ENCODE peak calls at places on chromosomes 7 and 10, in four cellular contexts. One of them, this sample, is unnamed.

GRCh38 chr7:78284945-78285344 is 486.4 kb downstream of the PHTF2 start:
- ATAC-seq in body of pancreas: no peak
- ATAC-seq in gastrocnemius medialis: no peak
- ATAC-seq in upper lobe of left lung: no peak
- ATAC-seq in this sample: no peak

GRCh38 chr7:28893888-28894287 is 64.2 kb downstream of the TRIL start:
- ATAC-seq in body of pancreas: no peak
- ATAC-seq in gastrocnemius medialis: no peak
- ATAC-seq in upper lobe of left lung: no peak
- ATAC-seq in this sample: no peak

GRCh38 chr7:154442939-154443338 is 390.7 kb downstream of the DPP6 start:
- ATAC-seq in body of pancreas: no peak
- ATAC-seq in gastrocnemius medialis: peak; percentile 69
- ATAC-seq in upper lobe of left lung: peak; percentile 63
- ATAC-seq in this sample: no peak

GRCh38 chr10:649798-650690 is 39.4 kb downstream of the DIP2C start:
- ATAC-seq in body of pancreas: peak; percentile 91
- ATAC-seq in gastrocnemius medialis: peak; percentile 40
- ATAC-seq in upper lobe of left lung: peak; percentile 50
- ATAC-seq in this sample: peak; percentile 85

GRCh38 chr7:46651561-46652088 is 730.6 kb upstream of the IGFBP3 start:
- ATAC-seq in body of pancreas: peak; percentile 68
- ATAC-seq in gastrocnemius medialis: no peak
- ATAC-seq in upper lobe of left lung: peak; percentile 34
- ATAC-seq in this sample: no peak

GRCh38 chr7:23002698-23003097 is 11.2 kb downstream of the HYCC1 start:
- ATAC-seq in body of pancreas: no peak
- ATAC-seq in gastrocnemius medialis: no peak
- ATAC-seq in upper lobe of left lung: no peak
- ATAC-seq in this sample: no peak

GRCh38 chr7:33946094-33946699 is 40.9 kb downstream of the BMPER start:
- ATAC-seq in body of pancreas: no peak
- ATAC-seq in gastrocnemius medialis: no peak
- ATAC-seq in upper lobe of left lung: no peak
- ATAC-seq in this sample: no peak

GRCh38 chr10:80530251-80530650 is 7.5 kb upstream of the SH2D4B start:
- ATAC-seq in body of pancreas: peak; percentile 57
- ATAC-seq in gastrocnemius medialis: no peak
- ATAC-seq in upper lobe of left lung: peak; percentile 58
- ATAC-seq in this sample: no peak

GRCh38 chr10:117541909-117542705 is 439 bp upstream of the EMX2 start:
- ATAC-seq in body of pancreas: no peak
- ATAC-seq in gastrocnemius medialis: peak; percentile 74
- ATAC-seq in upper lobe of left lung: no peak
- ATAC-seq in this sample: peak; percentile 50

GRCh38 chr10:11344081-11344480 is 267.4 kb downstream of the USP6NL start:
- ATAC-seq in body of pancreas: no peak
- ATAC-seq in gastrocnemius medialis: no peak
- ATAC-seq in upper lobe of left lung: no peak
- ATAC-seq in this sample: no peak

GRCh38 chr10:57844387-57844998 is 423.2 kb downstream of the IPMK start:
- ATAC-seq in body of pancreas: no peak
- ATAC-seq in gastrocnemius medialis: no peak
- ATAC-seq in upper lobe of left lung: peak; percentile 62
- ATAC-seq in this sample: no peak

GRCh38 chr7:139897422-139898085 is 68.5 kb downstream of the TBXAS1 start:
- ATAC-seq in body of pancreas: no peak
- ATAC-seq in gastrocnemius medialis: no peak
- ATAC-seq in upper lobe of left lung: no peak
- ATAC-seq in this sample: no peak

GRCh38 chr10:110528224-110528997 is 30.7 kb downstream of the DUSP5 start:
- ATAC-seq in body of pancreas: no peak
- ATAC-seq in gastrocnemius medialis: no peak
- ATAC-seq in upper lobe of left lung: no peak
- ATAC-seq in this sample: no peak

GRCh38 chr7:1486571-1486970 is 17.6 kb downstream of the INTS1 start:
- ATAC-seq in body of pancreas: no peak
- ATAC-seq in gastrocnemius medialis: no peak
- ATAC-seq in upper lobe of left lung: no peak
- ATAC-seq in this sample: no peak

GRCh38 chr7:79806161-79806734 is 328.4 kb upstream of the GNAI1 start:
- ATAC-seq in body of pancreas: no peak
- ATAC-seq in gastrocnemius medialis: no peak
- ATAC-seq in upper lobe of left lung: no peak
- ATAC-seq in this sample: no peak

GRCh38 chr7:2567663-2568238 is 9.0 kb downstream of the IQCE start:
- ATAC-seq in body of pancreas: no peak
- ATAC-seq in gastrocnemius medialis: peak; percentile 39
- ATAC-seq in upper lobe of left lung: no peak
- ATAC-seq in this sample: peak; percentile 61

GRCh38 chr7:116368960-116369359 is 130.6 kb upstream of the CAV2 start:
- ATAC-seq in body of pancreas: no peak
- ATAC-seq in gastrocnemius medialis: no peak
- ATAC-seq in upper lobe of left lung: no peak
- ATAC-seq in this sample: no peak

GRCh38 chr10:114925675-114926204 is 12.3 kb upstream of the TRUB1 start:
- ATAC-seq in body of pancreas: no peak
- ATAC-seq in gastrocnemius medialis: no peak
- ATAC-seq in upper lobe of left lung: no peak
- ATAC-seq in this sample: no peak

GRCh38 chr10:77563638-77564270 is 73.9 kb downstream of the KCNMA1 start:
- ATAC-seq in body of pancreas: peak; percentile 27
- ATAC-seq in gastrocnemius medialis: no peak
- ATAC-seq in upper lobe of left lung: no peak
- ATAC-seq in this sample: no peak

GRCh38 chr10:114684085-114684821 is 26.2 kb upstream of the ABLIM1 start:
- ATAC-seq in body of pancreas: peak; percentile 58
- ATAC-seq in gastrocnemius medialis: no peak
- ATAC-seq in upper lobe of left lung: peak; percentile 84
- ATAC-seq in this sample: peak; percentile 67

GRCh38 chr10:132335189-132336063 is 3.4 kb downstream of the LRRC27 start:
- ATAC-seq in body of pancreas: no peak
- ATAC-seq in gastrocnemius medialis: no peak
- ATAC-seq in upper lobe of left lung: peak; percentile 93
- ATAC-seq in this sample: peak; percentile 16

GRCh38 chr7:48441848-48442492 is 270.7 kb downstream of the ABCA13 start:
- ATAC-seq in body of pancreas: no peak
- ATAC-seq in gastrocnemius medialis: no peak
- ATAC-seq in upper lobe of left lung: no peak
- ATAC-seq in this sample: no peak

GRCh38 chr7:141263983-141264382 is 190.1 kb downstream of the TMEM178B start:
- ATAC-seq in body of pancreas: no peak
- ATAC-seq in gastrocnemius medialis: no peak
- ATAC-seq in upper lobe of left lung: no peak
- ATAC-seq in this sample: no peak

GRCh38 chr7:151059362-151060112 is at the start of gene SLC4A2:
- ATAC-seq in body of pancreas: peak; percentile 39
- ATAC-seq in gastrocnemius medialis: peak; percentile 49
- ATAC-seq in upper lobe of left lung: peak; percentile 31
- ATAC-seq in this sample: peak; percentile 46

GRCh38 chr7:106793015-106793651 is 71.9 kb upstream of the PIK3CG start:
- ATAC-seq in body of pancreas: no peak
- ATAC-seq in gastrocnemius medialis: no peak
- ATAC-seq in upper lobe of left lung: no peak
- ATAC-seq in this sample: no peak

GRCh38 chr10:68087338-68088029 is 12.4 kb upstream of the HERC4 start:
- ATAC-seq in body of pancreas: no peak
- ATAC-seq in gastrocnemius medialis: peak; percentile 97
- ATAC-seq in upper lobe of left lung: no peak
- ATAC-seq in this sample: no peak

GRCh38 chr7:31488562-31489203 is 25.2 kb upstream of the ITPRID1 start:
- ATAC-seq in body of pancreas: no peak
- ATAC-seq in gastrocnemius medialis: no peak
- ATAC-seq in upper lobe of left lung: no peak
- ATAC-seq in this sample: no peak

GRCh38 chr10:34094961-34095360 is 720.1 kb downstream of the PARD3 start:
- ATAC-seq in body of pancreas: no peak
- ATAC-seq in gastrocnemius medialis: no peak
- ATAC-seq in upper lobe of left lung: no peak
- ATAC-seq in this sample: no peak

GRCh38 chr7:93374345-93374940 is 142.3 kb downstream of the VPS50 start:
- ATAC-seq in body of pancreas: peak; percentile 55
- ATAC-seq in gastrocnemius medialis: no peak
- ATAC-seq in upper lobe of left lung: no peak
- ATAC-seq in this sample: no peak

GRCh38 chr7:80842479-80842797 is 76.4 kb downstream of the SEMA3C start:
- ATAC-seq in body of pancreas: no peak
- ATAC-seq in gastrocnemius medialis: no peak
- ATAC-seq in upper lobe of left lung: no peak
- ATAC-seq in this sample: no peak

GRCh38 chr10:80104066-80104926 is 25.8 kb downstream of the TMEM254 start:
- ATAC-seq in body of pancreas: peak; percentile 58
- ATAC-seq in gastrocnemius medialis: peak; percentile 42
- ATAC-seq in upper lobe of left lung: peak; percentile 83
- ATAC-seq in this sample: peak; percentile 88

GRCh38 chr10:86899670-86900276 is 57.6 kb downstream of the MMRN2 start:
- ATAC-seq in body of pancreas: peak; percentile 64
- ATAC-seq in gastrocnemius medialis: peak; percentile 80
- ATAC-seq in upper lobe of left lung: peak; percentile 79
- ATAC-seq in this sample: no peak

GRCh38 chr10:60799971-60800370 is 21.7 kb downstream of the CDK1 start:
- ATAC-seq in body of pancreas: no peak
- ATAC-seq in gastrocnemius medialis: no peak
- ATAC-seq in upper lobe of left lung: no peak
- ATAC-seq in this sample: no peak

GRCh38 chr7:102840404-102840803 is 72.4 kb upstream of the LRRC17 start:
- ATAC-seq in body of pancreas: no peak
- ATAC-seq in gastrocnemius medialis: no peak
- ATAC-seq in upper lobe of left lung: no peak
- ATAC-seq in this sample: no peak

GRCh38 chr10:89102710-89103109 is 104.4 kb downstream of the CH25H start:
- ATAC-seq in body of pancreas: no peak
- ATAC-seq in gastrocnemius medialis: no peak
- ATAC-seq in upper lobe of left lung: no peak
- ATAC-seq in this sample: no peak

GRCh38 chr7:33932221-33932620 is 26.9 kb downstream of the BMPER start:
- ATAC-seq in body of pancreas: no peak
- ATAC-seq in gastrocnemius medialis: no peak
- ATAC-seq in upper lobe of left lung: no peak
- ATAC-seq in this sample: no peak

GRCh38 chr10:75357500-75357899 is 44.1 kb downstream of the ZNF503 start:
- ATAC-seq in body of pancreas: no peak
- ATAC-seq in gastrocnemius medialis: no peak
- ATAC-seq in upper lobe of left lung: no peak
- ATAC-seq in this sample: no peak

GRCh38 chr10:75358121-75358520 is 43.4 kb downstream of the ZNF503 start:
- ATAC-seq in body of pancreas: no peak
- ATAC-seq in gastrocnemius medialis: no peak
- ATAC-seq in upper lobe of left lung: no peak
- ATAC-seq in this sample: no peak

GRCh38 chr10:75358835-75359421 is 42.6 kb downstream of the ZNF503 start:
- ATAC-seq in body of pancreas: no peak
- ATAC-seq in gastrocnemius medialis: no peak
- ATAC-seq in upper lobe of left lung: no peak
- ATAC-seq in this sample: peak; percentile 33

GRCh38 chr10:75355706-75356105 is 45.9 kb downstream of the ZNF503 start:
- ATAC-seq in body of pancreas: no peak
- ATAC-seq in gastrocnemius medialis: no peak
- ATAC-seq in upper lobe of left lung: no peak
- ATAC-seq in this sample: no peak

GRCh38 chr10:75356484-75356883 is 45.1 kb downstream of the ZNF503 start:
- ATAC-seq in body of pancreas: no peak
- ATAC-seq in gastrocnemius medialis: no peak
- ATAC-seq in upper lobe of left lung: no peak
- ATAC-seq in this sample: no peak
- TF ChIP-seq CTCF in body of pancreas: no peak
- TF ChIP-seq CTCF in gastrocnemius medialis: no peak
- TF ChIP-seq CTCF in upper lobe of left lung: no peak
- TF ChIP-seq CTCF in this sample: no peak

DNA sequence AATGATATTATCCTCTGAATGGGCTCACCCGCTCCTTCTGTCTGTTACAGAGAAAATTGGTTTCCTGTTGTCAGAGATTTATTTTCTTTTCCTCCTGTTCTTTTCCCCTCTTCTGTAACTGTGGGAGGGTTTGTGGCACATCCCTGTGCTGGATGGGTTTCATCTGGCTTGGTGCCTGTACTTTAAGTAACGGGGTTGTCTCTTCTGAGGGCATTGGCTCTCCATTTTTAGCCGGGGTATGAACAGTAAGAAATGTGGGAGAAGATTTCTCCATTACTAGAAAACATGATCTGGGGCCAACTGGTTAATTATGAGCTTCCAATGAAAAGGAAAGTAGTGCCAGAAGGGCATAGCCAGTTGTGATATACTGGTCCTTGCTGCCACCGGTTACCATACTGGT is 142.6 kb downstream of the SND1 start:
- ATAC-seq in body of pancreas: no peak
- ATAC-seq in gastrocnemius medialis: no peak
- ATAC-seq in upper lobe of left lung: no peak
- ATAC-seq in this sample: no peak
- H3K4me3 ChIP-seq in body of pancreas: no peak overlapping the region
- H3K4me3 ChIP-seq in gastrocnemius medialis: no peak overlapping the region
- H3K4me3 ChIP-seq in upper lobe of left lung: no peak overlapping the region
- H3K4me3 ChIP-seq in this sample: no peak overlapping the region

DNA sequence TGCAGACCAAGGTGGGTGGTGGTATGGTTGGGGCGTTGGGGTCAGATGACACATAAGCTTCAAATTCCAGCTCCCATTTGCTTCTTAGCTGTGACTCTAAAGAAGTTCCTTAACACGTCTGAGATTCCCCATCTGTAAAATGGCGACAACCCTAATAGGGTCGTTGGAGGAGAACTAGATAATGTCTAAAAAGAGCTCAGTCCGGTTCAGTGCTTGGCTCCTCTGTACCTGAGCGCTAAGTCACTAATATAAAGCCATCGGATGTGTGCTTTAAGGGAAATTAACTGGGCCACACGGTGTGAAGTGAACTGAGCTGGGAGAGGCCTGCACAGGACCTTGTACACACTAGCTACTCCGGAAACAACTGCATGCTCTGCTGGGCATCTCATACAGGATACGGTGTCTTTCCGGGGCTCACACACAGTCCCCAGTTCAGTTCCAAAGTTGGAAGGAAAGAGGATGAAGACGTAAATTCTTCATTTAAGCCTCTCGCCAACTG is 476 bp upstream of the ZFYVE27 start:
- ATAC-seq in body of pancreas: peak; percentile 23
- ATAC-seq in gastrocnemius medialis: peak; percentile 17
- ATAC-seq in upper lobe of left lung: peak; percentile 54
- ATAC-seq in this sample: peak; percentile 39
- TF ChIP-seq POLR2A in body of pancreas: no peak
- TF ChIP-seq POLR2A in gastrocnemius medialis: no peak
- TF ChIP-seq POLR2A in upper lobe of left lung: no peak
- TF ChIP-seq POLR2A in this sample: no peak

GRCh38 chr10:78644550-78644949 is 424.2 kb upstream of the ZMIZ1 start:
- ATAC-seq in body of pancreas: no peak
- ATAC-seq in gastrocnemius medialis: no peak
- ATAC-seq in upper lobe of left lung: no peak
- ATAC-seq in this sample: no peak

GRCh38 chr10:78642261-78642660 is 426.5 kb upstream of the ZMIZ1 start:
- ATAC-seq in body of pancreas: no peak
- ATAC-seq in gastrocnemius medialis: no peak
- ATAC-seq in upper lobe of left lung: no peak
- ATAC-seq in this sample: no peak

GRCh38 chr10:78648256-78648860 is 420.4 kb upstream of the ZMIZ1 start:
- ATAC-seq in body of pancreas: no peak
- ATAC-seq in gastrocnemius medialis: no peak
- ATAC-seq in upper lobe of left lung: no peak
- ATAC-seq in this sample: no peak

GRCh38 chr10:78643513-78643912 is 425.3 kb upstream of the ZMIZ1 start:
- ATAC-seq in body of pancreas: no peak
- ATAC-seq in gastrocnemius medialis: no peak
- ATAC-seq in upper lobe of left lung: no peak
- ATAC-seq in this sample: no peak

GRCh38 chr10:78645053-78645787 is 423.5 kb upstream of the ZMIZ1 start:
- ATAC-seq in body of pancreas: peak; percentile 71
- ATAC-seq in gastrocnemius medialis: no peak
- ATAC-seq in upper lobe of left lung: no peak
- ATAC-seq in this sample: no peak
- TF ChIP-seq CTCF in body of pancreas: no peak
- TF ChIP-seq CTCF in gastrocnemius medialis: no peak
- TF ChIP-seq CTCF in upper lobe of left lung: no peak
- TF ChIP-seq CTCF in this sample: no peak